ENCODE peak calls at places on chromosomes 7 and 10, in seven cellular contexts. One of them, this sample, is unnamed.

GRCh38 chr10:17643339-17643754 is 604 bp upstream of the STAM start:
- DNase-seq in neural progenitor cell: peak
- DNase-seq in left ventricle myocardium inferior: peak
- DNase-seq in IMR-90: peak
- DNase-seq in fibroblast of lung: peak
- DNase-seq in HCT116: no peak
- DNase-seq in kidney: peak
- DNase-seq in this sample: no peak

GRCh38 chr7:159061674-159062212 is 82.9 kb downstream of the VIPR2 start:
- DNase-seq in IMR-90: no peak
- DNase-seq in HCT116: no peak
- DNase-seq in fibroblast of lung: no peak
- DNase-seq in kidney: no peak
- DNase-seq in neural progenitor cell: peak
- DNase-seq in left ventricle myocardium inferior: no peak
- DNase-seq in this sample: no peak

GRCh38 chr10:90960355-90960814 is 39.5 kb upstream of the ANKRD1 start:
- DNase-seq in IMR-90: peak
- DNase-seq in left ventricle myocardium inferior: no peak
- DNase-seq in fibroblast of lung: peak
- DNase-seq in neural progenitor cell: no peak
- DNase-seq in kidney: no peak
- DNase-seq in HCT116: no peak
- DNase-seq in this sample: peak

GRCh38 chr7:98867271-98867701 is 2.5 kb downstream of the TMEM130 start:
- DNase-seq in fibroblast of lung: peak
- DNase-seq in HCT116: no peak
- DNase-seq in neural progenitor cell: peak
- DNase-seq in kidney: no peak
- DNase-seq in left ventricle myocardium inferior: no peak
- DNase-seq in IMR-90: peak
- DNase-seq in this sample: no peak

GRCh38 chr7:65438593-65438992 is 64.9 kb downstream of the ZNF92 start:
- DNase-seq in fibroblast of lung: peak
- DNase-seq in neural progenitor cell: no peak
- DNase-seq in IMR-90: peak
- DNase-seq in left ventricle myocardium inferior: no peak
- DNase-seq in kidney: no peak
- DNase-seq in HCT116: peak
- DNase-seq in this sample: peak

GRCh38 chr10:79346012-79346340 is 1.3 kb upstream of the PPIF start:
- DNase-seq in fibroblast of lung: no peak
- DNase-seq in left ventricle myocardium inferior: no peak
- DNase-seq in kidney: no peak
- DNase-seq in HCT116: no peak
- DNase-seq in neural progenitor cell: no peak
- DNase-seq in IMR-90: no peak
- DNase-seq in this sample: no peak

GRCh38 chr7:92645531-92646061 is 55.4 kb upstream of the FAM133B start:
- DNase-seq in HCT116: peak
- DNase-seq in IMR-90: peak
- DNase-seq in left ventricle myocardium inferior: no peak
- DNase-seq in fibroblast of lung: peak
- DNase-seq in neural progenitor cell: peak
- DNase-seq in kidney: no peak
- DNase-seq in this sample: no peak

GRCh38 chr10:29757551-29758297 is 123.0 kb upstream of the SVIL start:
- DNase-seq in kidney: peak
- DNase-seq in fibroblast of lung: peak
- DNase-seq in HCT116: peak
- DNase-seq in IMR-90: peak
- DNase-seq in neural progenitor cell: no peak
- DNase-seq in left ventricle myocardium inferior: no peak
- DNase-seq in this sample: no peak

GRCh38 chr10:70562036-70562710 is 40.4 kb downstream of the PRF1 start:
- DNase-seq in HCT116: no peak
- DNase-seq in left ventricle myocardium inferior: no peak
- DNase-seq in fibroblast of lung: no peak
- DNase-seq in kidney: peak
- DNase-seq in neural progenitor cell: no peak
- DNase-seq in IMR-90: no peak
- DNase-seq in this sample: no peak

GRCh38 chr10:87618470-87619423 is 40.9 kb upstream of the PAPSS2 start:
- DNase-seq in fibroblast of lung: no peak
- DNase-seq in neural progenitor cell: no peak
- DNase-seq in IMR-90: peak
- DNase-seq in kidney: no peak
- DNase-seq in HCT116: no peak
- DNase-seq in left ventricle myocardium inferior: no peak
- DNase-seq in this sample: no peak

GRCh38 chr10:117168135-117168674 is 29.1 kb upstream of the KCNK18 start:
- DNase-seq in kidney: peak
- DNase-seq in HCT116: no peak
- DNase-seq in fibroblast of lung: peak
- DNase-seq in left ventricle myocardium inferior: peak
- DNase-seq in neural progenitor cell: peak
- DNase-seq in IMR-90: peak
- DNase-seq in this sample: no peak

GRCh38 chr10:118977022-118977599 is 52.4 kb upstream of the NANOS1 start:
- DNase-seq in neural progenitor cell: no peak
- DNase-seq in IMR-90: no peak
- DNase-seq in kidney: no peak
- DNase-seq in fibroblast of lung: no peak
- DNase-seq in left ventricle myocardium inferior: no peak
- DNase-seq in HCT116: no peak
- DNase-seq in this sample: no peak

GRCh38 chr10:50846753-50847152 is 38.7 kb downstream of the A1CF start:
- DNase-seq in HCT116: peak
- DNase-seq in kidney: no peak
- DNase-seq in neural progenitor cell: peak
- DNase-seq in fibroblast of lung: peak
- DNase-seq in IMR-90: peak
- DNase-seq in left ventricle myocardium inferior: no peak
- DNase-seq in this sample: no peak

GRCh38 chr7:387132-388022 is 97.4 kb downstream of the FOXL3 start:
- DNase-seq in fibroblast of lung: no peak
- DNase-seq in neural progenitor cell: no peak
- DNase-seq in left ventricle myocardium inferior: peak
- DNase-seq in kidney: peak
- DNase-seq in IMR-90: no peak
- DNase-seq in HCT116: no peak
- DNase-seq in this sample: no peak

GRCh38 chr7:74042746-74043522 is 15.0 kb downstream of the ELN start:
- DNase-seq in IMR-90: no peak
- DNase-seq in kidney: no peak
- DNase-seq in fibroblast of lung: no peak
- DNase-seq in HCT116: no peak
- DNase-seq in left ventricle myocardium inferior: no peak
- DNase-seq in neural progenitor cell: no peak
- DNase-seq in this sample: no peak

GRCh38 chr7:751826-752225 is 24.7 kb upstream of the PRKAR1B start:
- DNase-seq in HCT116: no peak
- DNase-seq in left ventricle myocardium inferior: no peak
- DNase-seq in IMR-90: no peak
- DNase-seq in kidney: peak
- DNase-seq in neural progenitor cell: no peak
- DNase-seq in fibroblast of lung: no peak
- DNase-seq in this sample: no peak

GRCh38 chr7:32957326-32958045 is at the start of gene FKBP9:
- DNase-seq in IMR-90: peak
- DNase-seq in kidney: peak
- DNase-seq in neural progenitor cell: peak
- DNase-seq in HCT116: no peak
- DNase-seq in fibroblast of lung: peak
- DNase-seq in left ventricle myocardium inferior: peak
- DNase-seq in this sample: no peak

GRCh38 chr7:156612930-156613329 is 27.6 kb upstream of the RNF32 start:
- DNase-seq in IMR-90: no peak
- DNase-seq in left ventricle myocardium inferior: no peak
- DNase-seq in fibroblast of lung: no peak
- DNase-seq in kidney: peak
- DNase-seq in neural progenitor cell: no peak
- DNase-seq in HCT116: no peak
- DNase-seq in this sample: no peak

GRCh38 chr10:110504111-110504735 is 6.5 kb downstream of the DUSP5 start:
- DNase-seq in fibroblast of lung: peak
- DNase-seq in IMR-90: peak
- DNase-seq in left ventricle myocardium inferior: no peak
- DNase-seq in HCT116: no peak
- DNase-seq in kidney: no peak
- DNase-seq in neural progenitor cell: no peak
- DNase-seq in this sample: peak

GRCh38 chr10:86413046-86413728 is 46.6 kb upstream of the GRID1 start:
- DNase-seq in kidney: no peak
- DNase-seq in HCT116: no peak
- DNase-seq in IMR-90: peak
- DNase-seq in fibroblast of lung: peak
- DNase-seq in neural progenitor cell: no peak
- DNase-seq in left ventricle myocardium inferior: no peak
- DNase-seq in this sample: no peak

GRCh38 chr10:95263864-95264226 is 27.0 kb downstream of the PDLIM1 start:
- DNase-seq in kidney: no peak
- DNase-seq in left ventricle myocardium inferior: no peak
- DNase-seq in neural progenitor cell: no peak
- DNase-seq in fibroblast of lung: no peak
- DNase-seq in IMR-90: no peak
- DNase-seq in HCT116: no peak
- DNase-seq in this sample: no peak

GRCh38 chr7:110397927-110398660 is 692.8 kb upstream of the LRRN3 start:
- DNase-seq in left ventricle myocardium inferior: no peak
- DNase-seq in fibroblast of lung: no peak
- DNase-seq in kidney: no peak
- DNase-seq in IMR-90: no peak
- DNase-seq in neural progenitor cell: no peak
- DNase-seq in HCT116: no peak
- DNase-seq in this sample: no peak

GRCh38 chr10:33133557-33133956 is 175.5 kb upstream of the ITGB1 start:
- DNase-seq in kidney: no peak
- DNase-seq in neural progenitor cell: no peak
- DNase-seq in left ventricle myocardium inferior: no peak
- DNase-seq in IMR-90: no peak
- DNase-seq in fibroblast of lung: peak
- DNase-seq in HCT116: no peak
- DNase-seq in this sample: no peak

GRCh38 chr10:13801156-13801906 is 214.6 kb downstream of the PRPF18 start:
- DNase-seq in IMR-90: no peak
- DNase-seq in fibroblast of lung: no peak
- DNase-seq in neural progenitor cell: no peak
- DNase-seq in HCT116: no peak
- DNase-seq in kidney: no peak
- DNase-seq in left ventricle myocardium inferior: no peak
- DNase-seq in this sample: no peak
- H3K27ac ChIP-seq in IMR-90: no peak
- H3K27ac ChIP-seq in fibroblast of lung: no peak
- H3K27ac ChIP-seq in neural progenitor cell: no peak
- H3K27ac ChIP-seq in HCT116: no peak
- H3K27ac ChIP-seq in kidney: no peak
- H3K27ac ChIP-seq in left ventricle myocardium inferior: no peak
- H3K27ac ChIP-seq in this sample: no peak

DNA sequence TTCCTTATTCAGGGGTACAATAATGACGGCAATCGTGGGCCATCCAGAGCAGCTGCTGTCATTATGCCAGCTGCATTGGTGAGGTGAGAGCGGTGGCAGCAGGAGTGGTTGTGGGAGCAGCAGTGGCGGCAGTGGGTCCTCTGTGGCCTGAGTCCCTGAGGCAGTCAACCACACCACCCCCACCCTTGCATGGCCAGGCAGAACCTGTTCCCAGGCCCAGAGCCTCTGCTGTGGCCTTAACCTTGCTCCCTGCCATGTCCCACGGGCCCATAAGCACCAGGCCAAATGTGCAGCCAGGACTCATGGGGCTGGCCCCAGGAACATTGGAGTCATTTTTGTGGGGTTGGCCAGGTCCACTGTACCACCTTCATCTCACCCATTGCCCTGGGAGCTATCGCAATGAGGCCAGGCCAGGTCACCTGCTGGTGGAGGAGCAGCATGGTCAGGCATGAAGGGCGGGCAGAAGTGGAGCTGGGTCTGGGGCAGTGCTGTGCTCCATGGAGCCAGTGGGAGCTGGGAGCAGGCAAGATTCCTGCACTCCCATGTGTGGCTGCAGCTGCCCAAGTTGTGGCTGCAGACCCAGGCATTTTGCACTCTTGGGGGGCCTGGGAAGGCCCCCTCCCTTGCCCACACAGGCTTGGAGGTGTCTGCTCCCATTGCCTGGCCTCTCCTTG is 213.5 kb downstream of the GPR158 start:
- DNase-seq in neural progenitor cell: no peak
- DNase-seq in fibroblast of lung: no peak
- DNase-seq in kidney: peak
- DNase-seq in left ventricle myocardium inferior: no peak
- DNase-seq in HCT116: no peak
- DNase-seq in IMR-90: no peak
- DNase-seq in this sample: no peak
- H3K4me3 ChIP-seq in neural progenitor cell: no peak
- H3K4me3 ChIP-seq in fibroblast of lung: no peak
- H3K4me3 ChIP-seq in kidney: no peak
- H3K4me3 ChIP-seq in left ventricle myocardium inferior: no peak
- H3K4me3 ChIP-seq in HCT116: no peak
- H3K4me3 ChIP-seq in IMR-90: no peak
- H3K4me3 ChIP-seq in this sample: no peak

GRCh38 chr10:13095929-13096328 is 4.0 kb upstream of the OPTN start:
- DNase-seq in neural progenitor cell: no peak
- DNase-seq in kidney: no peak
- DNase-seq in left ventricle myocardium inferior: no peak
- DNase-seq in HCT116: no peak
- DNase-seq in fibroblast of lung: no peak
- DNase-seq in IMR-90: no peak
- DNase-seq in this sample: no peak
- TF ChIP-seq CTCF in neural progenitor cell: no peak
- TF ChIP-seq CTCF in kidney: no peak
- TF ChIP-seq CTCF in left ventricle myocardium inferior: no peak
- TF ChIP-seq CTCF in HCT116: no peak
- TF ChIP-seq CTCF in fibroblast of lung: no peak
- TF ChIP-seq CTCF in IMR-90: no peak
- TF ChIP-seq CTCF in this sample: no peak

DNA sequence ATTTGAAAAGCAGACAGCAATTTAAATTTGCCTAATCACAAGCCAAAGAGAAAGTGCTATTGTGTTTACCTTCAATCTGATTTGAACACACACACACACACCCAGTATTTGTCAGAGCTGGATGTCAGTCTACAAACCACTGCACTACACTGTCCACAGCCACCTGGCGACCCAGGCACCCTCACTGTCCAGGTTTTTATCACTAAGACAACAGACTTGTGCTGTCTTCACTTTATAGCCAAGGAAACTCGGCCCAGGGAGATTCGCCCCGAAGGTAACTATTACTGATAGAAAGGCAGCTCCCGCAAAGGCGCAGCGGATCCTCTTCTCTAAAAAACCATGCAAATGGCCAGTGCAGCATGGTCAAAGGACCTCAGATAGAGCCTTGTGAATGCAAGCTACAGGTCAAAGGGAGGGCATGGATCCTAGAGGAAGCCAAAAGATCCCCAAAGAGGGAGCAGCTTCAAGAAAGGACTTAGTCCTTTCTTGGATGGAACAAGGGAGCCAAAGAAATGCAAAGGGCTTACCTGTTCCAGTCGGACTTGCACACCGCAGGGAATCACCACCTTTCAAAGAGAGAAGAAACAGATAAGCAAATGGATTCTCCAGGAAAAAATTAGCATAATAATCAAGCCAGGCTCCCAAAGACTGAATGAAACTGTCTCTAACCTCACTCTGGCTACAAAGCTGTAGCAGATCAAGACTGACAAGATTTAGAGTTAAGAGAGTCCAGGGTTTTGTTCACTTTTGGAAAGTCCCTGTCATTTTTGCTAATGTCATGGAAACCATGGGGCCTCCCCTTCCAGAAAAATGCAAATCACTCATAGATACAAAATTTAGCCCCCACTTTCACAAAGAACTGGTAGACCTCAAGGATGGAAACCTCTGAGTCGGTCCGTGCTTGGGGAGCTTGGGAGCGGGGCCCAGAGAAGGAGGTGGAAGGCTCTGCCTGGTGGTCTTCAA is 101.1 kb downstream of the TNS3 start:
- DNase-seq in kidney: no peak
- DNase-seq in fibroblast of lung: no peak
- DNase-seq in IMR-90: no peak
- DNase-seq in left ventricle myocardium inferior: no peak
- DNase-seq in neural progenitor cell: peak
- DNase-seq in HCT116: no peak
- DNase-seq in this sample: no peak
- H3K27ac ChIP-seq in kidney: peak
- H3K27ac ChIP-seq in fibroblast of lung: peak
- H3K27ac ChIP-seq in IMR-90: peak
- H3K27ac ChIP-seq in left ventricle myocardium inferior: peak
- H3K27ac ChIP-seq in neural progenitor cell: peak
- H3K27ac ChIP-seq in HCT116: no peak
- H3K27ac ChIP-seq in this sample: peak